ENCODE peak calls at places on chromosome 5, in four cellular contexts. U is T47D, E is head of caudate nucleus, P is GM23338. C is an unnamed sample.

GRCh38 chr5:133247881-133248642 is 196.2 kb downstream of the HSPA4 start:
- DNase-seq in U (no peak), E (no peak), P (peak; percentile 81), C (no peak)

GRCh38 chr5:32545102-32545847 is 40.1 kb upstream of the SUB1 start:
- DNase-seq in U (no peak), P (no peak), E (no peak), C (no peak)

GRCh38 chr5:180689071-180689694 is 39.8 kb upstream of the FLT4 start:
- DNase-seq in P (no peak), U (no peak), E (no peak), C (no peak)

GRCh38 chr5:124399426-124399961 is 346.9 kb downstream of the ZNF608 start:
- DNase-seq in E (no peak), P (no peak), U (no peak), C (no peak)

GRCh38 chr5:38546691-38547146 is 9.7 kb downstream of the LIFR start:
- DNase-seq in E (no peak), P (no peak), U (no peak), C (no peak)

GRCh38 chr5:72788851-72789505 is 27.5 kb upstream of the TNPO1 start:
- DNase-seq in U (no peak), P (no peak), E (no peak), C (no peak)

GRCh38 chr5:107487056-107487461 is 183.7 kb downstream of the EFNA5 start:
- DNase-seq in E (no peak), U (no peak), P (no peak), C (no peak)

GRCh38 chr5:53211799-53212198 is 102.2 kb upstream of the MOCS2 start:
- DNase-seq in P (no peak), E (no peak), U (no peak), C (no peak)

GRCh38 chr5:148014276-148014675 is 49.5 kb upstream of the SPINK5 start:
- DNase-seq in P (no peak), U (no peak), E (no peak), C (no peak)

GRCh38 chr5:22431406-22431805 is 421.7 kb downstream of the CDH12 start:
- DNase-seq in P (no peak), E (no peak), U (no peak), C (no peak)

GRCh38 chr5:160513485-160513884 is 91.8 kb downstream of the PTTG1 start:
- DNase-seq in P (no peak), E (no peak), U (no peak), C (no peak)

GRCh38 chr5:133870661-133871060 is 97.8 kb downstream of the C5orf15 start:
- DNase-seq in P (no peak), E (no peak), U (no peak), C (no peak)

GRCh38 chr5:150342583-150342982 is 14.9 kb upstream of the TCOF1 start:
- DNase-seq in P (no peak), U (no peak), E (no peak), C (no peak)

C was measured in NCI-H2227 treated with DMSO at 0.1 percent for 48 hours.